ENCODE peak calls at places on chromosomes 12 and 14, in six cellular contexts. Q is prostate gland, F is heart right ventricle, B is HFF-Myc, O is astrocyte of the cerebellum, X is fibroblast of mammary gland. C is an unnamed sample.

GRCh38 chr14:66624319-66624937 is 116.5 kb downstream of the GPHN start:
- DNase-seq in Q (peak), F (peak), B (peak), O (peak), X (peak), C (peak)

GRCh38 chr14:65169351-65169750 is 67.0 kb upstream of the MAX start:
- DNase-seq in Q (no peak), F (peak), B (peak), O (no peak), X (peak), C (no peak)

GRCh38 chr12:10847701-10848100 is 1.6 kb downstream of the PRR4 start:
- DNase-seq in Q (no peak), F (no peak), B (no peak), O (no peak), X (no peak), C (no peak)

GRCh38 chr12:74985293-74985985 is 224.2 kb downstream of the KCNC2 start:
- DNase-seq in Q (no peak), F (no peak), B (no peak), O (no peak), X (no peak), C (no peak)

GRCh38 chr12:4044101-4044500 is 170.9 kb upstream of the PARP11 start:
- DNase-seq in Q (no peak), F (no peak), B (no peak), O (no peak), X (no peak), C (no peak)

GRCh38 chr12:109951136-109951535 is 45.0 kb downstream of the GIT2 start:
- DNase-seq in Q (no peak), F (no peak), B (no peak), O (peak), X (peak), C (peak)

GRCh38 chr14:60310086-60310684 is 61.2 kb downstream of the PPM1A start:
- DNase-seq in Q (no peak), F (no peak), B (no peak), O (no peak), X (no peak), C (no peak)

GRCh38 chr12:118164798-118165486 is 29.0 kb downstream of the PEBP1 start:
- DNase-seq in Q (no peak), F (no peak), B (no peak), O (no peak), X (peak), C (no peak)

GRCh38 chr14:91425720-91426032 is 8.1 kb upstream of the CCDC88C start:
- DNase-seq in Q (no peak), F (no peak), B (no peak), O (no peak), X (no peak), C (no peak)

GRCh38 chr12:31035944-31036665 is 37.6 kb upstream of the DDX11 start:
- DNase-seq in Q (no peak), F (no peak), B (no peak), O (no peak), X (peak), C (peak)

GRCh38 chr12:90959538-90960139 is 4.7 kb upstream of the CCER1 start:
- DNase-seq in Q (peak), F (peak), B (no peak), O (peak), X (peak), C (no peak)

GRCh38 chr12:47377414-47378221 is 297.9 kb upstream of the AMIGO2 start:
- DNase-seq in Q (no peak), F (peak), B (peak), O (peak), X (peak), C (peak)

GRCh38 chr12:69068431-69068830 is 135.5 kb upstream of the CPM start:
- DNase-seq in Q (no peak), F (no peak), B (peak), O (no peak), X (peak), C (no peak)

GRCh38 chr12:43676183-43676813 is 82.3 kb downstream of the PUS7L start:
- DNase-seq in Q (no peak), F (no peak), B (no peak), O (no peak), X (peak), C (no peak)

GRCh38 chr12:64142382-64142781 is 79.7 kb downstream of the KICS2 start:
- DNase-seq in Q (no peak), F (no peak), B (no peak), O (no peak), X (no peak), C (no peak)

GRCh38 chr14:39456702-39457250 is 24.5 kb upstream of the FBXO33 start:
- DNase-seq in Q (no peak), F (no peak), B (no peak), O (no peak), X (no peak), C (no peak)

GRCh38 chr12:20497707-20498106 is 129.4 kb downstream of the PDE3A start:
- DNase-seq in Q (no peak), F (no peak), B (no peak), O (no peak), X (no peak), C (no peak)

GRCh38 chr14:39912192-39913100 is 480.2 kb upstream of the FBXO33 start:
- DNase-seq in Q (no peak), F (no peak), B (no peak), O (no peak), X (no peak), C (no peak)

GRCh38 chr12:89320735-89321134 is 31.6 kb downstream of the DUSP6 start:
- DNase-seq in Q (no peak), F (no peak), B (no peak), O (no peak), X (peak), C (no peak)

GRCh38 chr12:122203301-122203967 is at the start of gene B3GNT4:
- DNase-seq in Q (peak), F (peak), B (no peak), O (no peak), X (peak), C (no peak)

GRCh38 chr12:77087427-77087826 is 22.1 kb upstream of the E2F7 start:
- DNase-seq in Q (no peak), F (no peak), B (no peak), O (peak), X (peak), C (no peak)

GRCh38 chr12:31626270-31626669 is 33.2 kb upstream of the ETFBKMT start:
- DNase-seq in Q (no peak), F (no peak), B (no peak), O (no peak), X (no peak), C (no peak)

GRCh38 chr14:104049576-104050240 is 35.8 kb upstream of the ASPG start:
- DNase-seq in Q (no peak), F (no peak), B (no peak), O (no peak), X (no peak), C (no peak)

GRCh38 chr12:86367137-86367536 is 110.9 kb upstream of the MGAT4C start:
- DNase-seq in Q (no peak), F (no peak), B (no peak), O (no peak), X (no peak), C (no peak)

GRCh38 chr14:71143391-71144290 is 236.4 kb downstream of the PCNX1 start:
- DNase-seq in Q (no peak), F (no peak), B (no peak), O (no peak), X (peak), C (peak)

GRCh38 chr12:133120385-133121191 is 9.5 kb downstream of the ZNF891 start:
- DNase-seq in Q (no peak), F (no peak), B (no peak), O (no peak), X (peak), C (no peak)

GRCh38 chr14:77098470-77099353 is 654 bp downstream of the CIPC start:
- DNase-seq in Q (peak), F (peak), B (no peak), O (no peak), X (no peak), C (no peak)

GRCh38 chr12:75704664-75705063 is 193.3 kb upstream of the KRR1 start:
- DNase-seq in Q (no peak), F (no peak), B (no peak), O (no peak), X (peak), C (no peak)

GRCh38 chr12:8554451-8555195 is 13.9 kb upstream of the CLEC4E start:
- DNase-seq in Q (no peak), F (no peak), B (peak), O (peak), X (peak), C (peak)

GRCh38 chr12:107515446-107515958 is 170.1 kb upstream of the PWP1 start:
- DNase-seq in Q (no peak), F (peak), B (peak), O (peak), X (peak), C (peak)

GRCh38 chr14:96581902-96582640 is 79.9 kb downstream of the PAPOLA start:
- DNase-seq in Q (no peak), F (no peak), B (no peak), O (no peak), X (no peak), C (no peak)

GRCh38 chr12:65389436-65389835 is 111.0 kb downstream of the MSRB3 start:
- DNase-seq in Q (no peak), F (no peak), B (no peak), O (no peak), X (no peak), C (no peak)

GRCh38 chr12:131239384-131240094 is 285.8 kb downstream of the ADGRD1 start:
- DNase-seq in Q (no peak), F (no peak), B (no peak), O (no peak), X (no peak), C (no peak)

GRCh38 chr12:5329118-5329517 is 102.8 kb upstream of the NTF3 start:
- DNase-seq in Q (no peak), F (no peak), B (no peak), O (no peak), X (no peak), C (no peak)

GRCh38 chr12:57261385-57261784 is 10.4 kb upstream of the STAC3 start:
- DNase-seq in Q (no peak), F (no peak), B (no peak), O (no peak), X (no peak), C (no peak)

GRCh38 chr14:52146504-52146903 is 77.6 kb upstream of the NID2 start:
- DNase-seq in Q (no peak), F (no peak), B (no peak), O (no peak), X (peak), C (no peak)
- TF ChIP-seq CTCF in Q (no peak), F (no peak), B (no peak), O (no peak), X (peak), C (peak)

GRCh38 chr12:94689646-94690036 is 39.3 kb upstream of the TMCC3 start:
- DNase-seq in Q (no peak), F (no peak), B (no peak), O (no peak), X (peak), C (no peak)
- H3K4me3 ChIP-seq in Q (no peak), F (no peak), B (no peak), O (no peak), X (peak), C (no peak)

GRCh38 chr12:51534216-51534615 is 56.8 kb upstream of the SCN8A start:
- DNase-seq in Q (no peak), F (no peak), B (no peak), O (no peak), X (no peak), C (no peak)

GRCh38 chr12:51531284-51531981 is 59.6 kb upstream of the SCN8A start:
- DNase-seq in Q (no peak), F (no peak), B (no peak), O (no peak), X (no peak), C (no peak)

GRCh38 chr12:51533799-51534198 is 57.2 kb upstream of the SCN8A start:
- DNase-seq in Q (no peak), F (no peak), B (no peak), O (no peak), X (peak), C (no peak)

GRCh38 chr12:51530208-51530607 is 60.8 kb upstream of the SCN8A start:
- DNase-seq in Q (no peak), F (no peak), B (no peak), O (no peak), X (no peak), C (no peak)

GRCh38 chr12:51531982-51532497 is 59.0 kb upstream of the SCN8A start:
- DNase-seq in Q (peak), F (peak), B (peak), O (peak), X (peak), C (peak)
- TF ChIP-seq CTCF in Q (peak), F (peak), B (peak), O (peak), X (peak), C (peak)

GRCh38 chr12:99154264-99154982 is 493.1 kb upstream of the GARIN6 start:
- DNase-seq in Q (no peak), F (no peak), B (no peak), O (peak), X (no peak), C (no peak)

GRCh38 chr12:99152337-99152736 is 495.2 kb upstream of the GARIN6 start:
- DNase-seq in Q (no peak), F (no peak), B (no peak), O (no peak), X (no peak), C (no peak)

GRCh38 chr12:99157946-99158345 is 489.6 kb upstream of the GARIN6 start:
- DNase-seq in Q (no peak), F (no peak), B (no peak), O (peak), X (peak), C (peak)

GRCh38 chr12:99153283-99153682 is 494.3 kb upstream of the GARIN6 start:
- DNase-seq in Q (no peak), F (no peak), B (no peak), O (no peak), X (no peak), C (no peak)

GRCh38 chr12:99154983-99155336 is 492.6 kb upstream of the GARIN6 start:
- DNase-seq in Q (no peak), F (no peak), B (no peak), O (no peak), X (no peak), C (no peak)
- H3K4me3 ChIP-seq in Q (no peak), F (no peak), B (no peak), O (no peak), X (no peak), C (no peak)

GRCh38 chr12:121023799-121024198 is 7.5 kb upstream of the C12orf43 start:
- DNase-seq in Q (no peak), F (no peak), B (no peak), O (no peak), X (no peak), C (no peak)

GRCh38 chr12:121025442-121026226 is 9.3 kb upstream of the C12orf43 start:
- DNase-seq in Q (no peak), F (no peak), B (no peak), O (no peak), X (no peak), C (no peak)

GRCh38 chr12:121022713-121023112 is 6.4 kb upstream of the C12orf43 start:
- DNase-seq in Q (no peak), F (no peak), B (no peak), O (no peak), X (no peak), C (no peak)

GRCh38 chr12:121030576-121031212 is 8.4 kb downstream of the OASL start:
- DNase-seq in Q (no peak), F (no peak), B (no peak), O (no peak), X (no peak), C (no peak)

GRCh38 chr12:121026274-121027045 is 10.2 kb upstream of the C12orf43 start:
- DNase-seq in Q (no peak), F (no peak), B (no peak), O (no peak), X (no peak), C (no peak)
- TF ChIP-seq CTCF in Q (no peak), F (no peak), B (no peak), O (no peak), X (no peak), C (no peak)

DNA sequence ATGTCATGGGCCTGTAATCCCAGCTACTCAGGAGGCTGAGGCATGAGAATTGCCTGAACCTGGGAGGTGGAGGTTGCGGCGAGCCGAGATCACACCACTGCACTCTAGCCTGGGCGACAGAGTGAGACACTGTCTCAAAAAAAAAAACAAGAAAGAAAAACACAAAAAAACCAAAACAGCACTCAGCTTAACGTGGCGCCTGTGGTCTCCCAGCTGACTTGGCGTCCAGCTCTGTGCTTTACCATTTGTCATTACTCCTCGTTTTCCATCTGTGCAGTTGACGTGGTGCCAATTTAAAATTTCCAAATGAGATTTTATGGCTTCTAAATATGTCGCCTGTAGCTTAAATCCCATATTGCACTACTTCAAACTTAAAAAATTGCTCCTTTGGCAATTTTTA is 2.0 kb downstream of the MGP start:
- DNase-seq in Q (no peak), F (peak), B (no peak), O (no peak), X (peak), C (no peak)
- H3K4me3 ChIP-seq in Q (peak), F (no peak), B (no peak), O (no peak), X (no peak), C (no peak)

DNA sequence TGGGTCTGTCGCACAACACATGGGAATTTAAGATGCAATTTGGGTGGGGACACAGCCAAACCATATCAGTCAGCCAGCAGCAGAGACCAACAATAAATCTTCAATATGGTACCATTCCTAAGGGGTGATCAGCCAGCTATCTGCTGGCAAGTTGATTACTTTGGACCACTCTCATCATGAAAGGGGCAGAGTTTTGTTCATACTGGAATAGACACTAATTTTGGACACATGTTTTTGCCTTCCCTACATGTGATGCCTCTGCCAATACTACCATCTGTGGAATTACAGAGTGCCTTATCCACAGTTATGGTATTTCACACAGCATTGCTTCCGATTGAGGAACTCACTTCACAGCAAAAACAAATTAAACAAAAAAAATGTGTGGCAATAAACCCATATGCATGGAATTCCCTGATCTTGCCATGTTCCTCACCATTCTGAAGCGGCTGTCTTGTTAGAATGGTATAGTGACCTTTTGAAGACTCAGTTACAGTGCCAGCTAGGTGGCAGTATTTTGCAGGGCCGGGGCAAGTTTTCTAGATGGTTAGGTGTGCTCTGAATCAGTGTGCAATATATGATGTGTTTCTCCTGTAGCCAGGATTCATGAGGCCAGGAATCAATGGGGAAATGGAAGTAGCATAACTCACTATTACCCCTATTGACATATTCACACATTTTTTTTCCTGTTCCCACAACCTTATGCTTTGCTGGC is 179.0 kb upstream of the IGF1 start:
- DNase-seq in Q (no peak), F (no peak), B (no peak), O (no peak), X (no peak), C (no peak)
- TF ChIP-seq CTCF in Q (no peak), F (no peak), B (peak), O (no peak), X (no peak), C (peak)